ENCODE peak calls at places on chromosomes 12 and 14, in eight cellular contexts. E is stimulated activated CD8-positive, alpha-beta memory T cell treated with anti-CD3 and anti-CD28 coated beads, Interleukin-7, amount 100 ng/mL, for 24 hours; D is activated CD8-positive, alpha-beta memory T cell treated with anti-CD3 and anti-CD28 coated beads for 4 hours; G is HEK293T; F is activated T-cell treated with anti-CD3 and anti-CD28 coated beads, Interleukin-2, amount 50 U/mL, for 72 hours; J is T follicular helper cell; P is NCI-H2081; M is A549. C is an unnamed sample.

GRCh38 chr12:46209165-46209564 is 59.7 kb downstream of the SLC38A1 start:
- DNase-seq in P (no peak), F (no peak), D (no peak), G (no peak), J (no peak), M (no peak), E (no peak), C (no peak)

GRCh38 chr12:21819236-21819635 is 44.7 kb upstream of the KCNJ8 start:
- DNase-seq in M (no peak), G (no peak), P (no peak), E (no peak), J (no peak), D (no peak), F (no peak), C (no peak)

GRCh38 chr14:69252851-69253250 is 7.1 kb upstream of the GALNT16 start:
- DNase-seq in M (no peak), E (no peak), F (no peak), P (no peak), J (no peak), D (no peak), G (no peak), C (no peak)

GRCh38 chr12:103140217-103140616 is 182.7 kb downstream of the ASCL1 start:
- DNase-seq in M (no peak), J (no peak), E (no peak), G (no peak), F (no peak), D (no peak), P (no peak), C (no peak)

GRCh38 chr14:85131523-85131922 is 398.4 kb upstream of the FLRT2 start:
- DNase-seq in G (no peak), E (no peak), D (no peak), F (no peak), P (peak), J (no peak), M (no peak), C (no peak)

GRCh38 chr14:60753264-60754126 is 18.9 kb downstream of the MNAT1 start:
- DNase-seq in D (peak), E (no peak), M (no peak), G (no peak), J (peak), F (peak), P (no peak), C (no peak)

GRCh38 chr12:112285600-112286401 is 96.4 kb downstream of the HECTD4 start:
- DNase-seq in D (no peak), G (no peak), F (no peak), E (no peak), P (no peak), M (no peak), J (no peak), C (no peak)

GRCh38 chr14:36069535-36069900 is 107.0 kb downstream of the PTCSC3 start:
- DNase-seq in D (no peak), J (no peak), M (peak), G (peak), F (peak), P (peak), E (no peak), C (peak)

GRCh38 chr14:26128931-26129674 is 468.7 kb downstream of the NOVA1 start:
- DNase-seq in F (no peak), G (no peak), D (no peak), E (no peak), M (no peak), J (no peak), P (no peak), C (no peak)

GRCh38 chr12:108778053-108778452 is 46.7 kb upstream of the CORO1C start:
- DNase-seq in E (no peak), M (no peak), P (no peak), J (no peak), D (no peak), F (no peak), G (no peak), C (no peak)

GRCh38 chr14:98769326-98769725 is 502.7 kb downstream of the BCL11B start:
- DNase-seq in F (no peak), J (no peak), E (no peak), D (no peak), P (no peak), G (no peak), M (no peak), C (no peak)

GRCh38 chr12:6635856-6636521 is at the start of gene LPAR5:
- DNase-seq in J (no peak), M (peak), D (no peak), E (no peak), F (peak), G (no peak), P (no peak), C (no peak)

GRCh38 chr12:131066886-131067490 is 113.3 kb downstream of the ADGRD1 start:
- DNase-seq in P (no peak), G (no peak), D (no peak), F (no peak), J (no peak), E (no peak), M (no peak), C (no peak)

GRCh38 chr12:3655331-3655900 is 97.5 kb downstream of the CRACR2A start:
- DNase-seq in E (no peak), P (no peak), G (peak), J (no peak), F (peak), M (peak), D (no peak), C (peak)

GRCh38 chr12:62269464-62270228 is 9.4 kb downstream of the USP15 start:
- DNase-seq in P (no peak), E (no peak), G (no peak), F (no peak), D (no peak), M (no peak), J (no peak), C (no peak)

GRCh38 chr12:64110864-64111263 is 111.2 kb downstream of the KICS2 start:
- DNase-seq in P (no peak), E (no peak), M (no peak), D (no peak), J (no peak), G (no peak), F (no peak), C (no peak)

GRCh38 chr12:112823582-112824149 is 32.1 kb downstream of the RPH3A start:
- DNase-seq in M (peak), J (no peak), G (no peak), F (no peak), D (no peak), P (no peak), E (no peak), C (no peak)

GRCh38 chr12:88371416-88372183 is 208.7 kb downstream of the KITLG start:
- DNase-seq in G (no peak), D (no peak), J (no peak), P (no peak), F (no peak), M (no peak), E (no peak), C (no peak)

GRCh38 chr12:102965281-102966155 is 8.0 kb downstream of the ASCL1 start:
- DNase-seq in F (no peak), D (no peak), M (no peak), P (peak), E (no peak), G (no peak), J (no peak), C (no peak)

GRCh38 chr14:77158175-77158908 is 16.8 kb upstream of the ZDHHC22 start:
- DNase-seq in M (no peak), E (no peak), P (peak), G (no peak), F (no peak), J (no peak), D (no peak), C (peak)

GRCh38 chr14:52834440-52834842 is 43.0 kb upstream of the GNPNAT1 start:
- DNase-seq in P (no peak), M (peak), D (no peak), J (no peak), G (no peak), E (no peak), F (no peak), C (no peak)

GRCh38 chr12:22180699-22181098 is 134.7 kb downstream of the CMAS start:
- DNase-seq in F (no peak), D (no peak), P (no peak), M (no peak), G (no peak), E (no peak), J (no peak), C (no peak)

GRCh38 chr12:124109760-124110159 is 136.7 kb downstream of the ZNF664 start:
- DNase-seq in F (no peak), P (no peak), E (no peak), M (peak), J (no peak), D (no peak), G (peak), C (no peak)

GRCh38 chr12:113477171-113477841 is 5.6 kb upstream of the LHX5 start:
- DNase-seq in E (no peak), D (no peak), G (no peak), M (no peak), J (no peak), P (no peak), F (no peak), C (no peak)

GRCh38 chr14:102819176-102819628 is 42.0 kb downstream of the TRAF3 start:
- DNase-seq in M (no peak), G (no peak), D (peak), J (no peak), P (no peak), F (peak), E (peak), C (no peak)

GRCh38 chr14:104111301-104112112 is 26.0 kb downstream of the ASPG start:
- DNase-seq in G (no peak), F (no peak), P (no peak), D (no peak), M (no peak), E (no peak), J (no peak), C (no peak)

GRCh38 chr14:63492391-63492790 is 50.8 kb downstream of the PPP2R5E start:
- DNase-seq in E (no peak), P (no peak), F (no peak), M (no peak), G (no peak), J (no peak), D (no peak), C (no peak)

GRCh38 chr12:110117948-110118685 is 6.0 kb upstream of the IFT81 start:
- DNase-seq in F (no peak), J (no peak), E (no peak), M (no peak), G (no peak), P (no peak), D (no peak), C (no peak)

C was measured in NCI-H2227 treated with DMSO at 0.1 percent for 48 hours.